ENCODE peak calls at places on chromosome 10, in six cellular contexts. U is H9; F is psoas muscle; Q is effector memory CD8-positive, alpha-beta T cell; L is effector memory CD4-positive, alpha-beta T cell; B is type B pancreatic cell. D is an unnamed sample.

GRCh38 chr10:13853854-13854253 is 267.1 kb downstream of the PRPF18 start:
- DNase-seq in L (no peak), B (no peak), U (no peak), Q (no peak), F (no peak), D (no peak)

GRCh38 chr10:49734676-49735075 is 27.4 kb downstream of the OGDHL start:
- DNase-seq in L (no peak), U (peak), Q (no peak), F (no peak), B (no peak), D (no peak)

GRCh38 chr10:6069101-6069931 is 7.1 kb upstream of the IL2RA start:
- DNase-seq in U (no peak), Q (no peak), B (no peak), F (no peak), L (no peak), D (no peak)

GRCh38 chr10:70418229-70418628 is 14.3 kb downstream of the EIF4EBP2 start:
- DNase-seq in F (no peak), Q (no peak), B (no peak), L (no peak), U (no peak), D (no peak)

GRCh38 chr10:58755688-58756087 is 243.0 kb downstream of the BICC1 start:
- DNase-seq in Q (no peak), F (no peak), B (no peak), U (no peak), L (no peak), D (no peak)

GRCh38 chr10:45550903-45551302 is 121.7 kb downstream of the ZFAND4 start:
- DNase-seq in L (no peak), U (no peak), Q (no peak), F (no peak), B (no peak), D (no peak)

GRCh38 chr10:97571622-97572021 is 957 bp upstream of the ANKRD2 start:
- DNase-seq in U (no peak), F (no peak), B (no peak), Q (no peak), L (no peak), D (no peak)

GRCh38 chr10:133270204-133270603 is 6.5 kb downstream of the ADAM8 start:
- DNase-seq in L (no peak), U (no peak), B (no peak), Q (no peak), F (no peak), D (no peak)

GRCh38 chr10:79266092-79266491 is 81.2 kb upstream of the PPIF start:
- DNase-seq in F (no peak), U (no peak), B (no peak), Q (no peak), L (no peak), D (no peak)

GRCh38 chr10:132470306-132471124 is 67.1 kb upstream of the INPP5A start:
- DNase-seq in B (no peak), L (no peak), Q (no peak), U (no peak), F (peak), D (no peak)

GRCh38 chr10:34959786-34960185 is 130.4 kb downstream of the CUL2 start:
- DNase-seq in Q (no peak), U (no peak), F (no peak), L (no peak), B (no peak), D (no peak)

GRCh38 chr10:67837519-67838314 is at the start of gene DNAJC12:
- DNase-seq in L (no peak), B (no peak), U (no peak), Q (no peak), F (no peak), D (peak)

GRCh38 chr10:87752571-87752970 is 65.5 kb downstream of the ATAD1 start:
- DNase-seq in F (no peak), U (no peak), L (no peak), Q (no peak), B (no peak), D (no peak)

GRCh38 chr10:61608255-61609040 is 54.3 kb upstream of the CABCOCO1 start:
- DNase-seq in L (no peak), Q (no peak), U (no peak), F (no peak), B (no peak), D (no peak)

GRCh38 chr10:89373916-89374711 is 3.7 kb upstream of the IFIT1B start:
- DNase-seq in F (peak), L (no peak), B (no peak), U (no peak), Q (no peak), D (no peak)

GRCh38 chr10:72308320-72308987 is 34.7 kb downstream of the DDIT4 start:
- DNase-seq in F (peak), L (no peak), U (no peak), Q (no peak), B (no peak), D (no peak)

GRCh38 chr10:92574545-92575377 is 868 bp upstream of the IDE start:
- DNase-seq in U (no peak), Q (no peak), B (no peak), L (no peak), F (no peak), D (no peak)

GRCh38 chr10:101027281-101027680 is 3.6 kb downstream of the PDZD7 start:
- DNase-seq in L (no peak), Q (no peak), B (no peak), F (no peak), U (no peak), D (no peak)

GRCh38 chr10:132291826-132292225 is 15.9 kb downstream of the STK32C start:
- DNase-seq in U (no peak), B (no peak), F (peak), L (no peak), Q (no peak), D (no peak)

GRCh38 chr10:48251525-48252353 is 22.8 kb downstream of the FRMPD2 start:
- DNase-seq in F (no peak), L (no peak), B (peak), U (no peak), Q (no peak), D (no peak)

GRCh38 chr10:131576341-131577177 is 265.0 kb upstream of the TCERG1L start:
- DNase-seq in F (no peak), L (no peak), U (no peak), B (peak), Q (no peak), D (no peak)

GRCh38 chr10:45380903-45381610 is 7.0 kb downstream of the ALOX5 start:
- DNase-seq in Q (no peak), L (no peak), U (no peak), F (no peak), B (no peak), D (no peak)

D was measured in T-helper 1 cell.